ENCODE peak calls at places on chromosomes 7 and 10, in five cellular contexts. One of them, this sample, is unnamed.

GRCh38 chr10:46096426-46096825 is 50.4 kb upstream of the MSMB start:
- DNase-seq in activated naive CD8-positive, alpha-beta T cell treated with anti-CD3 and anti-CD28 coated beads for 36 hours: no peak
- DNase-seq in CD14-positive monocyte: no peak
- DNase-seq in T1000: no peak
- DNase-seq in KG1: no peak
- DNase-seq in this sample: peak

GRCh38 chr7:72754312-72754711 is 73.7 kb downstream of the TYW1B start:
- DNase-seq in activated naive CD8-positive, alpha-beta T cell treated with anti-CD3 and anti-CD28 coated beads for 36 hours: no peak
- DNase-seq in CD14-positive monocyte: no peak
- DNase-seq in T1000: no peak
- DNase-seq in KG1: no peak
- DNase-seq in this sample: no peak

GRCh38 chr7:81684513-81685262 is 85.2 kb downstream of the HGF start:
- DNase-seq in activated naive CD8-positive, alpha-beta T cell treated with anti-CD3 and anti-CD28 coated beads for 36 hours: no peak
- DNase-seq in CD14-positive monocyte: peak
- DNase-seq in T1000: peak
- DNase-seq in KG1: peak
- DNase-seq in this sample: peak

GRCh38 chr7:108263364-108263951 is 133.3 kb upstream of the LAMB4 start:
- DNase-seq in activated naive CD8-positive, alpha-beta T cell treated with anti-CD3 and anti-CD28 coated beads for 36 hours: no peak
- DNase-seq in CD14-positive monocyte: no peak
- DNase-seq in T1000: no peak
- DNase-seq in KG1: no peak
- DNase-seq in this sample: no peak

GRCh38 chr10:84008878-84009277 is 130.4 kb upstream of the GHITM start:
- DNase-seq in activated naive CD8-positive, alpha-beta T cell treated with anti-CD3 and anti-CD28 coated beads for 36 hours: peak
- DNase-seq in CD14-positive monocyte: no peak
- DNase-seq in T1000: no peak
- DNase-seq in KG1: no peak
- DNase-seq in this sample: peak

GRCh38 chr7:27156508-27156898 is at the start of gene HOXA7:
- DNase-seq in activated naive CD8-positive, alpha-beta T cell treated with anti-CD3 and anti-CD28 coated beads for 36 hours: no peak
- DNase-seq in CD14-positive monocyte: peak
- DNase-seq in T1000: peak
- DNase-seq in KG1: no peak
- DNase-seq in this sample: peak

GRCh38 chr7:74373536-74373935 is 80.2 kb upstream of the GTF2IRD1 start:
- DNase-seq in activated naive CD8-positive, alpha-beta T cell treated with anti-CD3 and anti-CD28 coated beads for 36 hours: no peak
- DNase-seq in CD14-positive monocyte: no peak
- DNase-seq in T1000: no peak
- DNase-seq in KG1: no peak
- DNase-seq in this sample: no peak

GRCh38 chr7:105376901-105377533 is 11.7 kb downstream of the SRPK2 start:
- DNase-seq in activated naive CD8-positive, alpha-beta T cell treated with anti-CD3 and anti-CD28 coated beads for 36 hours: no peak
- DNase-seq in CD14-positive monocyte: no peak
- DNase-seq in T1000: no peak
- DNase-seq in KG1: no peak
- DNase-seq in this sample: no peak

GRCh38 chr10:65142641-65143435 is 1621.6 kb downstream of the REEP3 start:
- DNase-seq in activated naive CD8-positive, alpha-beta T cell treated with anti-CD3 and anti-CD28 coated beads for 36 hours: no peak
- DNase-seq in CD14-positive monocyte: no peak
- DNase-seq in T1000: no peak
- DNase-seq in KG1: no peak
- DNase-seq in this sample: no peak

GRCh38 chr10:14971867-14972448 is 12.8 kb downstream of the MEIG1 start:
- DNase-seq in activated naive CD8-positive, alpha-beta T cell treated with anti-CD3 and anti-CD28 coated beads for 36 hours: peak
- DNase-seq in CD14-positive monocyte: no peak
- DNase-seq in T1000: no peak
- DNase-seq in KG1: no peak
- DNase-seq in this sample: no peak

GRCh38 chr10:12041766-12042408 is 722 bp downstream of the UPF2 start:
- DNase-seq in activated naive CD8-positive, alpha-beta T cell treated with anti-CD3 and anti-CD28 coated beads for 36 hours: peak
- DNase-seq in CD14-positive monocyte: no peak
- DNase-seq in T1000: no peak
- DNase-seq in KG1: peak
- DNase-seq in this sample: peak

GRCh38 chr10:122564980-122565379 is 4.4 kb downstream of the DMBT1 start:
- DNase-seq in activated naive CD8-positive, alpha-beta T cell treated with anti-CD3 and anti-CD28 coated beads for 36 hours: no peak
- DNase-seq in CD14-positive monocyte: no peak
- DNase-seq in T1000: no peak
- DNase-seq in KG1: no peak
- DNase-seq in this sample: no peak

GRCh38 chr7:104054362-104054761 is 64.9 kb upstream of the RELN start:
- DNase-seq in activated naive CD8-positive, alpha-beta T cell treated with anti-CD3 and anti-CD28 coated beads for 36 hours: no peak
- DNase-seq in CD14-positive monocyte: no peak
- DNase-seq in T1000: no peak
- DNase-seq in KG1: no peak
- DNase-seq in this sample: no peak

GRCh38 chr7:22945584-22945983 is 68.3 kb downstream of the HYCC1 start:
- DNase-seq in activated naive CD8-positive, alpha-beta T cell treated with anti-CD3 and anti-CD28 coated beads for 36 hours: no peak
- DNase-seq in CD14-positive monocyte: no peak
- DNase-seq in T1000: no peak
- DNase-seq in KG1: no peak
- DNase-seq in this sample: no peak